ENCODE peak calls at places on chromosomes 1 and 21, in five cellular contexts. S is cardiac muscle cell, H is progenitor cell of endocrine pancreas, D is WTC11, O is A549. X is an unnamed sample.

GRCh38 chr1:107993920-107994319 is 28.9 kb upstream of the VAV3 start:
- DNase-seq in H (no peak), D (no peak), S (peak), O (no peak), X (peak)

GRCh38 chr1:232463226-232463625 is 166.7 kb downstream of the SIPA1L2 start:
- DNase-seq in D (no peak), O (no peak), H (no peak), S (peak), X (no peak)

GRCh38 chr1:29259802-29260441 is 23.6 kb downstream of the PTPRU start:
- DNase-seq in S (peak), O (no peak), D (peak), H (no peak), X (no peak)

GRCh38 chr1:236830116-236830515 is 35.0 kb downstream of the MTR start:
- DNase-seq in S (no peak), D (no peak), O (no peak), H (no peak), X (no peak)

GRCh38 chr1:93399781-93400180 is 48.1 kb upstream of the FNBP1L start:
- DNase-seq in D (no peak), O (no peak), S (no peak), H (no peak), X (no peak)

GRCh38 chr1:164754088-164754600 is 195.2 kb downstream of the PBX1 start:
- DNase-seq in H (no peak), D (no peak), S (peak), O (no peak), X (no peak)

GRCh38 chr1:227885648-227886502 is 61.9 kb downstream of the WNT9A start:
- DNase-seq in D (no peak), O (peak), H (peak), S (peak), X (peak)

GRCh38 chr1:86137458-86137857 is 19.1 kb downstream of the COL24A1 start:
- DNase-seq in H (no peak), O (peak), D (no peak), S (peak), X (no peak)

GRCh38 chr21:19878133-19878532 is 1120.1 kb upstream of the NCAM2 start:
- DNase-seq in O (no peak), S (no peak), H (no peak), D (no peak), X (no peak)

GRCh38 chr1:1306661-1307260 is 969 bp downstream of the ACAP3 start:
- DNase-seq in D (no peak), H (no peak), S (no peak), O (no peak), X (no peak)

GRCh38 chr1:21153336-21153735 is 23.4 kb downstream of the EIF4G3 start:
- DNase-seq in D (no peak), H (no peak), S (no peak), O (no peak), X (no peak)

GRCh38 chr1:236524142-236524891 is 535 bp downstream of the LGALS8 start:
- DNase-seq in H (no peak), O (peak), S (peak), D (peak), X (peak)

GRCh38 chr21:44065428-44065827 is 41.8 kb upstream of the PWP2 start:
- DNase-seq in H (no peak), S (peak), O (no peak), D (no peak), X (no peak)

GRCh38 chr21:32135401-32136363 is 143.2 kb downstream of the MIS18A start:
- DNase-seq in D (no peak), O (no peak), H (no peak), S (no peak), X (no peak)

GRCh38 chr21:33976980-33977720 is 61.5 kb upstream of the ATP5PO start:
- DNase-seq in H (no peak), D (no peak), O (no peak), S (no peak), X (no peak)

GRCh38 chr1:54981466-54981865 is 1.0 kb downstream of the TMEM61 start:
- DNase-seq in O (no peak), D (no peak), H (no peak), S (no peak), X (no peak)

GRCh38 chr1:10962483-10962882 is 50.0 kb upstream of the TARDBP start:
- DNase-seq in D (no peak), H (no peak), O (no peak), S (peak), X (peak)

GRCh38 chr1:200035956-200036615 is 8.6 kb downstream of the NR5A2 start:
- DNase-seq in S (no peak), O (no peak), D (no peak), H (no peak), X (no peak)

GRCh38 chr1:31984419-31985347 is 29.0 kb upstream of the KHDRBS1 start:
- DNase-seq in D (no peak), H (no peak), S (peak), O (no peak), X (no peak)

GRCh38 chr1:196651637-196652215 is at the start of gene CFH:
- DNase-seq in O (peak), D (no peak), H (no peak), S (peak), X (peak)

GRCh38 chr1:181258971-181259745 is 170.7 kb downstream of the IER5 start:
- DNase-seq in S (no peak), H (no peak), O (no peak), D (no peak), X (no peak)

GRCh38 chr1:119373465-119373864 is 4.9 kb downstream of the HAO2 start:
- DNase-seq in S (peak), O (peak), D (no peak), H (no peak), X (no peak)

GRCh38 chr1:30929135-30929889 is 20.8 kb upstream of the SDC3 start:
- DNase-seq in H (no peak), S (peak), O (peak), D (peak), X (peak)

GRCh38 chr1:210540288-210540687 is 211.6 kb downstream of the HHAT start:
- DNase-seq in H (no peak), O (no peak), S (no peak), D (no peak), X (no peak)

GRCh38 chr1:43531453-43531905 is 796 bp downstream of the PTPRF start:
- DNase-seq in S (peak), H (peak), O (peak), D (peak), X (peak)

GRCh38 chr1:46396429-46397398 is 2.6 kb downstream of the FAAH start:
- DNase-seq in D (no peak), O (no peak), H (no peak), S (peak), X (no peak)

GRCh38 chr1:43152866-43153265 is 19.2 kb downstream of the EBNA1BP2 start:
- DNase-seq in H (no peak), D (no peak), O (no peak), S (no peak), X (no peak)

GRCh38 chr1:13888351-13888996 is 188.5 kb downstream of the PRDM2 start:
- DNase-seq in O (no peak), H (no peak), S (no peak), D (no peak), X (no peak)

GRCh38 chr1:74835046-74835445 is 102.1 kb downstream of the TYW3 start:
- DNase-seq in D (no peak), S (no peak), O (no peak), H (no peak), X (no peak)

GRCh38 chr1:153506831-153507413 is 28.9 kb downstream of the S100A6 start:
- DNase-seq in H (no peak), O (peak), S (peak), D (no peak), X (peak)

GRCh38 chr1:214102907-214103306 is 115.1 kb downstream of the PROX1 start:
- DNase-seq in D (no peak), H (no peak), O (peak), S (peak), X (peak)

GRCh38 chr21:42461185-42461520 is 34.9 kb downstream of the RSPH1 start:
- DNase-seq in H (no peak), O (no peak), S (no peak), D (no peak), X (no peak)

GRCh38 chr1:48202030-48202752 is 20.3 kb upstream of the SLC5A9 start:
- DNase-seq in S (peak), D (peak), H (peak), O (peak), X (peak)

GRCh38 chr1:241555526-241555925 is 23.3 kb downstream of the KMO start:
- DNase-seq in D (no peak), H (no peak), O (no peak), S (no peak), X (no peak)

GRCh38 chr1:241553886-241554592 is 21.9 kb downstream of the KMO start:
- DNase-seq in D (no peak), O (no peak), H (no peak), S (no peak), X (no peak)

GRCh38 chr1:241551759-241552638 is 19.8 kb downstream of the KMO start:
- DNase-seq in S (peak), D (no peak), O (no peak), H (no peak), X (no peak)

GRCh38 chr1:241548008-241548407 is 15.8 kb downstream of the KMO start:
- DNase-seq in S (no peak), O (no peak), D (no peak), H (no peak), X (no peak)

DNA sequence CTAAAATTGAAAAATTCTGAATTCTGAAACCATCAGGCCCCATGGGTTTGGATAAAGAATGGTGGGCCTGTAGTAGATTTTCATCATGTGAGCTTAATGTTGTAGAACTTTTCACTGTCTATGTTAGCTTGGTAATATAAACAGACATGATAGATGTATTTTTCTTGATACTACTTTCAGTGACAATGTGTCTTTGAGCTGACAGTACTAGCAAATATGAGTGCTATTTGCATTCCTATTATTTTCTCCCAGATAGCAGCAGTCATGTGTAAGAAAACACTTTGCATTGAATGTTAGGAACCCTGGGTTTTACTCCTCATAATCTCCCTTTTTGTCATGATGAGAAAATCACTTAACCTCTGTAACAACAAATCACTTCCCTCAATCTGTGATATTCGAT is 18.1 kb downstream of the KMO start:
- DNase-seq in S (no peak), D (no peak), O (no peak), H (no peak), X (no peak)
- TF ChIP-seq CTCF in S (no peak), D (no peak), O (no peak), H (no peak), X (no peak)

GRCh38 chr1:37458551-37458950 is 15.8 kb upstream of the ZC3H12A start:
- DNase-seq in O (peak), S (no peak), D (no peak), H (no peak), X (no peak)
- TF ChIP-seq CTCF in O (no peak), S (no peak), D (no peak), H (no peak), X (no peak)

GRCh38 chr1:2642560-2643413 is 10.0 kb upstream of the MMEL1 start:
- DNase-seq in H (peak), D (peak), O (peak), S (peak), X (peak)
- TF ChIP-seq CTCF in H (peak), D (no peak), O (no peak), S (peak), X (no peak)

DNA sequence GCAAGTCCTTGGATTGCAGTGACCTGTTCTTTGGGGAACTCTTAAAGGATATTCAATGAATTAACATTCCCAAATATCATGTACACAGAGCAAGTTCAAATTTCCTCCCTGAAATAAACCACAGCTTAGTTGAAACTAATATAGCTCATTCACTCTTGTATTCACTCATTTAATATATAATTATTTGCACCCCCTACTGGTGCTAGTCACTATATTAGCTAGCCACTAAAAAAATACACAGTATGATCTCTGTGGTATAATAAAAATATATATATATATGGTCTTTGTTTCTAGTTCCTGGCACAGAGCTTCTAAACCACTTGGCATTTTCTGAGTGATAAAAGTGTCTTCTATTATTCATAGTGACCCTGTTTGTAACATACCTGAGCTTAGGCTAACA is 177.3 kb upstream of the LYPLAL1 start:
- DNase-seq in S (no peak), D (no peak), H (no peak), O (no peak), X (no peak)
- TF ChIP-seq CTCF in S (peak), D (no peak), H (no peak), O (no peak), X (no peak)

GRCh38 chr1:226671268-226671667 is 67.8 kb downstream of the ITPKB start:
- DNase-seq in D (no peak), H (no peak), O (no peak), S (no peak), X (no peak)
- TF ChIP-seq CTCF in D (no peak), H (no peak), O (no peak), S (no peak), X (no peak)

DNA sequence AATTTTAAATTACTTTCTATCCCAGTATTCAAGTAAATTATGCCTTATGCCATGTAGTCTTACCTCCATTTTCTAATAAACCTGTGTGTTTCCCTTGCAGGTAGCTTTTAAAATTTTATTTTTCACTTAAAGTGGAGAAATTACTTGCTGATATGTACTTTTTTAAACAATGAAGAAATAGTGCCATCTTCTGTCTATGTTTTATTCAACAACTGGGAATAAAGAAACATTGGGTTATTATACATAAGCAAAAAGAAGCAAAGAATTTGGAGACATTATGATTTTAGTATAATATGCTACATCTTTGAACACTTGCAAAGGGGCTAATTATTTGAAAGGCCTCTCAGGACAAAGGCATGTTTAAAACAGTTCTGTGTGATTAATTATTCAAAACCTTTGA is 1912.9 kb downstream of the MRPL39 start:
- DNase-seq in S (no peak), O (no peak), D (no peak), H (no peak), X (no peak)
- TF ChIP-seq CTCF in S (no peak), O (no peak), D (no peak), H (no peak), X (no peak)

DNA sequence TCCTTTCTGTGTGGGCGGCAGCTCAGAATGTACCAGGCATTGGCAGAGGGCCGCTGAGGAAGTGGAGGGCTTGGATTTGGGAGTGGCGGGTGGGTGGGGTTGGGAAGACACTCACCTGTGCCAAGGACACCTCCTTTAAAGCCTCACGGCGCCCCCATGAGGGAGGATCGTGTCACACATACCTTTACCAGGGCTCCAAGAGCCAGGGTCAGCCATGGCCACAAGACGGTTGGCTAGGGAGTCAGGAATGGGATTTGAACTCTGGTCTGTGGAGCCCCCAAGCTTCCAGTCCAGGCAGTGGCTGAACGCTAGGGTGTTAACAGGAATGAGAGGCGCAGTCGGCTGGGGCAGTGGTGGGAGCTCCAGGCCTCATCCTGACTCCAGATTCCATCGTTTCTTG is 4.6 kb downstream of the NBL1 start:
- DNase-seq in D (peak), S (no peak), O (peak), H (no peak), X (no peak)
- TF ChIP-seq CTCF in D (peak), S (peak), O (peak), H (no peak), X (no peak)

X was measured in Calu3.